ENCODE peak calls at places on chromosomes 7 and 10, in eight cellular contexts. I, Z, O, Y, L, J, P and W are unnamed samples.

GRCh38 chr10:59332581-59332980 is 29.8 kb downstream of the FAM13C start:
- DNase-seq in P (no peak), J (no peak), I (no peak), Y (no peak), O (no peak), L (no peak), Z (no peak), W (no peak)

GRCh38 chr10:6563720-6564119 is 16.4 kb downstream of the PRKCQ start:
- DNase-seq in I (no peak), P (no peak), O (no peak), J (no peak), Z (no peak), Y (no peak), L (no peak), W (no peak)

GRCh38 chr7:149598721-149599308 is 101.2 kb upstream of the ZNF746 start:
- DNase-seq in O (peak), L (peak), Z (peak), Y (no peak), I (peak), P (no peak), J (no peak), W (no peak)

GRCh38 chr10:7819126-7819470 is 793 bp downstream of the TAF3 start:
- DNase-seq in I (peak), O (peak), P (peak), J (peak), L (peak), Y (no peak), Z (no peak), W (no peak)

GRCh38 chr7:92725161-92725925 is 111.0 kb downstream of the CDK6 start:
- DNase-seq in J (no peak), O (peak), I (no peak), Y (no peak), Z (no peak), P (no peak), L (no peak), W (no peak)

GRCh38 chr10:14608381-14609001 is 166.2 kb downstream of the FAM107B start:
- DNase-seq in I (peak), Z (no peak), O (no peak), J (peak), P (no peak), Y (no peak), L (peak), W (no peak)

GRCh38 chr10:124696446-124697392 is 47.5 kb downstream of the FAM53B start:
- DNase-seq in P (no peak), I (peak), O (no peak), Z (no peak), L (no peak), J (no peak), Y (no peak), W (no peak)

GRCh38 chr7:45174966-45175765 is 17.6 kb downstream of the RAMP3 start:
- DNase-seq in L (no peak), I (no peak), J (peak), Y (no peak), P (no peak), Z (no peak), O (no peak), W (no peak)

GRCh38 chr7:4189151-4189570 is 492.9 kb upstream of the FOXK1 start:
- DNase-seq in L (no peak), J (peak), Y (no peak), O (peak), Z (no peak), I (no peak), P (no peak), W (peak)

GRCh38 chr7:69358163-69358821 is 240.0 kb upstream of the AUTS2 start:
- DNase-seq in Z (no peak), P (no peak), J (no peak), O (no peak), L (no peak), I (no peak), Y (no peak), W (no peak)

GRCh38 chr7:92797693-92798092 is 38.7 kb downstream of the CDK6 start:
- DNase-seq in J (no peak), Y (no peak), O (no peak), L (peak), I (no peak), P (peak), Z (no peak), W (no peak)

GRCh38 chr7:108413782-108414492 is 42.3 kb downstream of the NRCAM start:
- DNase-seq in I (no peak), O (peak), J (no peak), L (peak), Y (no peak), P (no peak), Z (no peak), W (no peak)

GRCh38 chr10:133261726-133262325 is 14.8 kb downstream of the ADAM8 start:
- DNase-seq in Z (no peak), J (peak), Y (no peak), P (peak), I (peak), L (peak), O (peak), W (no peak)

GRCh38 chr7:142468871-142469652 is 211.2 kb upstream of the PRSS58 start:
- DNase-seq in I (no peak), J (no peak), L (no peak), P (no peak), Y (no peak), O (no peak), Z (no peak), W (no peak)

GRCh38 chr10:28763471-28763870 is 86.2 kb downstream of the BAMBI start:
- DNase-seq in O (no peak), J (no peak), Y (no peak), L (no peak), I (no peak), P (no peak), Z (no peak), W (no peak)

GRCh38 chr10:806451-807162 is 117.1 kb upstream of the DIP2C start:
- DNase-seq in I (no peak), Z (no peak), P (no peak), O (no peak), Y (no peak), J (no peak), L (no peak), W (no peak)

GRCh38 chr10:110524864-110525242 is 27.1 kb downstream of the DUSP5 start:
- DNase-seq in J (no peak), P (no peak), L (peak), I (no peak), O (peak), Z (no peak), Y (no peak), W (no peak)